ENCODE peak calls at places on chromosomes 16 and 17, in four cellular contexts. R is keratinocyte, P is ovary, T is cardiac muscle cell. X is an unnamed sample.

GRCh38 chr17:38657824-38658740 is 16.7 kb downstream of the EPOP start:
- DNase-seq in R (no peak), P (no peak), T (no peak), X (no peak)

GRCh38 chr17:79859676-79860615 is 20.7 kb upstream of the CBX4 start:
- DNase-seq in R (no peak), P (no peak), T (no peak), X (peak)

GRCh38 chr16:26247063-26247462 is 555.3 kb downstream of the HS3ST4 start:
- DNase-seq in R (no peak), P (no peak), T (no peak), X (no peak)

GRCh38 chr16:79613009-79613408 is 12.5 kb upstream of the MAF start:
- DNase-seq in R (no peak), P (no peak), T (peak), X (no peak)

GRCh38 chr16:68246121-68246520 is 948 bp downstream of the PLA2G15 start:
- DNase-seq in R (no peak), P (no peak), T (no peak), X (no peak)

GRCh38 chr17:61407211-61407911 is 7.7 kb downstream of the TBX2 start:
- DNase-seq in R (no peak), P (no peak), T (no peak), X (peak)

GRCh38 chr17:35726609-35727460 is 4.6 kb upstream of the RASL10B start:
- DNase-seq in R (no peak), P (peak), T (peak), X (no peak)

GRCh38 chr16:86609115-86609514 is 30.8 kb downstream of the FOXL1 start:
- DNase-seq in R (no peak), P (no peak), T (peak), X (no peak)

GRCh38 chr16:25707982-25708583 is 16.3 kb downstream of the HS3ST4 start:
- DNase-seq in R (no peak), P (no peak), T (peak), X (no peak)

GRCh38 chr17:48756816-48757215 is 28.3 kb upstream of the HOXB13 start:
- DNase-seq in R (no peak), P (no peak), T (no peak), X (no peak)

GRCh38 chr17:16470302-16470701 is 21.7 kb downstream of the LRRC75A start:
- DNase-seq in R (no peak), P (no peak), T (no peak), X (no peak)

GRCh38 chr17:10127819-10128375 is 70.5 kb downstream of the GAS7 start:
- DNase-seq in R (no peak), P (peak), T (peak), X (peak)

GRCh38 chr16:22624759-22625533 is 114.3 kb downstream of the NPIPB5 start:
- DNase-seq in R (peak), P (no peak), T (no peak), X (no peak)

GRCh38 chr17:34299918-34300600 is 14.5 kb downstream of the CCL11 start:
- DNase-seq in R (peak), P (no peak), T (peak), X (no peak)

GRCh38 chr16:74186589-74186988 is 110.0 kb upstream of the PSMD7 start:
- DNase-seq in R (no peak), P (no peak), T (peak), X (no peak)

GRCh38 chr17:75724016-75725003 is 3.1 kb downstream of the ITGB4 start:
- DNase-seq in R (no peak), P (no peak), T (no peak), X (no peak)
- H3K27ac ChIP-seq in R (peak), P (no peak), T (no peak), X (no peak)

DNA sequence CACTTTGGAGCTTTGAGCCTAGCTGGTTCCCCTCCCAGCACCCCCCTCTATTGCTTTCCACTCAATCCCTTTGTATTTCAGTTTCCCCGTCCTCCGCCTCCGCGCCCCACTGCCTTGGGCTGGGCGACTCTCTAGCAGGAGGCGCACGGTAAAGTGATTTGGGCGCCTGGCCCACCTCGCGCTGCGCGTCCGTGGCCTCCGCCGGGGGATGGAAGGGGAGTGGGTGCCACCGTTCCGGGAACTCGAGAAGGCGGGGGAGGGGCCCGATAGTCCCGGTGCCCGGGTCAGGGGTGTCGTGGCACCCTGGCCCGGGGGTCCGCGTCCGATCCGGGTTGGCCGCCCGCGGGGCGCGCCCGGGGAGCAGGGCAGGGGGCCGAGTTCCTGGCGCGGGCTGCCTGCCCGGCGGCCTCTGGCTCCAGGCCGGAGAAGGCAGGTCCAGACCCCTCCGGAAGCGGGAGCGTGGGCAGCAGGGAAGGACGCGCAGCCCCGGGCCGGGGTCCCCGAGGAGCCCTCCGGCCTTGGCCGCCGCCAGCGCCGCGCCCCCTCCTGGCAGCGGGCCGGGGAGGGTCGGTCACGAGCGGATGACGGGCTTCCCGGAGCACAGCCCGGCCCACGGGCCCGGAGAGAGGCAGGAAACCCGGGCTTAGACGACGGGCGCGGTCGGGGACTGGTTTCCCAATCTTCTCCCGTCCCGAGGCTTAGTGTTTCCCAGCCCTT is 15.8 kb downstream of the MEOX1 start:
- DNase-seq in R (no peak), P (peak), T (peak), X (peak)
- H3K27ac ChIP-seq in R (no peak), P (peak), T (no peak), X (peak)

GRCh38 chr17:74117999-74118421 is 85.5 kb upstream of the RPL38 start:
- DNase-seq in R (no peak), P (no peak), T (no peak), X (no peak)
- H3K27ac ChIP-seq in R (no peak), P (no peak), T (no peak), X (no peak)

GRCh38 chr17:12667299-12667958 is 1.7 kb downstream of the MYOCD start:
- DNase-seq in R (no peak), P (peak), T (peak), X (no peak)
- H3K27ac ChIP-seq in R (no peak), P (no peak), T (peak), X (no peak)